ENCODE peak calls at places on chromosomes 5 and 9, in five cellular contexts. O is cerebellar cortex; F is activated T-helper 2 cell treated with anti-CD3 and anti-CD28 coated beads, Interferon-gamma antibody, Interleukin-2, Interleukin-4, amounts not matched to agents 10 μg/mL and 5 μg/mL and 100 μg/mL, durations not matched to agents 14 hours and 24 hours and 36 hours; Q is psoas muscle; H is cardiac muscle cell. Z is an unnamed sample.

GRCh38 chr9:108310202-108310601 is 545.6 kb downstream of the ACTL7B start:
- DNase-seq in O (no peak), F (no peak), Q (no peak), H (no peak), Z (no peak)

GRCh38 chr5:3615217-3615616 is 19.6 kb downstream of the IRX1 start:
- DNase-seq in O (no peak), F (no peak), Q (no peak), H (no peak), Z (no peak)

GRCh38 chr5:77560677-77561263 is 68.7 kb upstream of the WDR41 start:
- DNase-seq in O (peak), F (no peak), Q (no peak), H (peak), Z (peak)

GRCh38 chr5:7464182-7464581 is 68.2 kb downstream of the ADCY2 start:
- DNase-seq in O (no peak), F (no peak), Q (no peak), H (no peak), Z (no peak)

GRCh38 chr5:13985736-13986418 is 41.4 kb upstream of the DNAH5 start:
- DNase-seq in O (no peak), F (no peak), Q (no peak), H (no peak), Z (no peak)

GRCh38 chr9:27967236-27967635 is 394.0 kb upstream of the C9orf72 start:
- DNase-seq in O (no peak), F (no peak), Q (no peak), H (no peak), Z (peak)

GRCh38 chr5:89338935-89339334 is 456.0 kb upstream of the MEF2C start:
- DNase-seq in O (no peak), F (no peak), Q (no peak), H (no peak), Z (no peak)

GRCh38 chr9:95605087-95605486 is 88.3 kb upstream of the PTCH1 start:
- DNase-seq in O (no peak), F (no peak), Q (no peak), H (peak), Z (no peak)

GRCh38 chr5:140011297-140011802 is 31.7 kb downstream of the NRG2 start:
- DNase-seq in O (peak), F (no peak), Q (peak), H (peak), Z (no peak)

GRCh38 chr5:98248949-98249348 is 524.5 kb upstream of the RGMB start:
- DNase-seq in O (no peak), F (no peak), Q (no peak), H (no peak), Z (no peak)

GRCh38 chr9:37503736-37504135 is 18.0 kb downstream of the POLR1E start:
- DNase-seq in O (peak), F (no peak), Q (no peak), H (no peak), Z (no peak)

GRCh38 chr5:96661841-96662724 is at the start of gene CAST:
- DNase-seq in O (peak), F (peak), Q (peak), H (peak), Z (peak)

GRCh38 chr5:39783756-39784421 is 359.1 kb upstream of the DAB2 start:
- DNase-seq in O (no peak), F (no peak), Q (no peak), H (no peak), Z (no peak)

GRCh38 chr5:153456993-153457392 is 33.5 kb upstream of the GRIA1 start:
- DNase-seq in O (no peak), F (no peak), Q (no peak), H (no peak), Z (no peak)

GRCh38 chr9:18596920-18597319 is 123.0 kb downstream of the ADAMTSL1 start:
- DNase-seq in O (no peak), F (no peak), Q (no peak), H (no peak), Z (no peak)

GRCh38 chr9:137492464-137493162 is 33.5 kb upstream of the NSMF start:
- DNase-seq in O (peak), F (peak), Q (no peak), H (no peak), Z (no peak)

GRCh38 chr9:123954921-123955320 is 25.0 kb upstream of the DENND1A start:
- DNase-seq in O (no peak), F (no peak), Q (no peak), H (no peak), Z (no peak)

GRCh38 chr5:43063731-43064171 is 23.6 kb upstream of the ANXA2R start:
- DNase-seq in O (peak), F (no peak), Q (peak), H (no peak), Z (no peak)

GRCh38 chr5:142441638-142442037 is 116.8 kb upstream of the SPRY4 start:
- DNase-seq in O (peak), F (no peak), Q (no peak), H (no peak), Z (no peak)

GRCh38 chr9:112013261-112013660 is 116.6 kb downstream of the UGCG start:
- DNase-seq in O (no peak), F (no peak), Q (no peak), H (no peak), Z (no peak)

GRCh38 chr5:76391014-76391413 is 12.1 kb upstream of the IQGAP2 start:
- DNase-seq in O (no peak), F (no peak), Q (no peak), H (no peak), Z (no peak)

GRCh38 chr9:21060919-21061561 is 16.7 kb downstream of the IFNB1 start:
- DNase-seq in O (no peak), F (peak), Q (no peak), H (no peak), Z (no peak)

GRCh38 chr5:135189024-135189423 is 155.0 kb upstream of the PITX1 start:
- DNase-seq in O (no peak), F (no peak), Q (no peak), H (no peak), Z (no peak)

GRCh38 chr9:127898433-127899199 is 787 bp downstream of the ST6GALNAC6 start:
- DNase-seq in O (peak), F (no peak), Q (peak), H (peak), Z (no peak)

GRCh38 chr5:172096184-172096941 is 89.9 kb upstream of the FBXW11 start:
- DNase-seq in O (peak), F (no peak), Q (no peak), H (no peak), Z (no peak)

GRCh38 chr9:38681747-38682227 is 38.1 kb downstream of the FAM240B start:
- DNase-seq in O (no peak), F (no peak), Q (no peak), H (no peak), Z (no peak)

GRCh38 chr5:14726066-14726838 is 61.7 kb downstream of the OTULIN start:
- DNase-seq in O (no peak), F (no peak), Q (no peak), H (no peak), Z (no peak)

GRCh38 chr5:143471041-143471509 is 67.6 kb upstream of the NR3C1 start:
- DNase-seq in O (no peak), F (no peak), Q (no peak), H (no peak), Z (no peak)

GRCh38 chr5:176133289-176133870 is 104.8 kb upstream of the SIMC1 start:
- DNase-seq in O (no peak), F (no peak), Q (no peak), H (no peak), Z (no peak)

GRCh38 chr5:15354011-15354410 is 146.0 kb upstream of the FBXL7 start:
- DNase-seq in O (no peak), F (no peak), Q (no peak), H (no peak), Z (no peak)